ENCODE peak calls at places on chromosomes 5 and 9, in four cellular contexts. One of them, this sample, is unnamed.

GRCh38 chr5:93300309-93300923 is 280.6 kb downstream of the NR2F1-AS1 start:
- DNase-seq in stimulated activated naive CD8-positive, alpha-beta T cell treated with anti-CD3 and anti-CD28 coated beads, Interleukin-15, amount 100 ng/mL, for 72 hours: no peak
- DNase-seq in heart right ventricle: no peak
- DNase-seq in stimulated activated CD4-positive, alpha-beta T cell treated with anti-CD3 and anti-CD28 coated beads, Interleukin-1b, Interleukin-23, amount 100 ng/mL, for 24 hours: no peak
- DNase-seq in this sample: no peak

GRCh38 chr5:105836906-105837305 is 1833.8 kb downstream of the EFNA5 start:
- DNase-seq in stimulated activated naive CD8-positive, alpha-beta T cell treated with anti-CD3 and anti-CD28 coated beads, Interleukin-15, amount 100 ng/mL, for 72 hours: no peak
- DNase-seq in heart right ventricle: no peak
- DNase-seq in stimulated activated CD4-positive, alpha-beta T cell treated with anti-CD3 and anti-CD28 coated beads, Interleukin-1b, Interleukin-23, amount 100 ng/mL, for 24 hours: no peak
- DNase-seq in this sample: no peak

GRCh38 chr9:134525841-134526797 is 115.5 kb upstream of the COL5A1 start:
- DNase-seq in stimulated activated naive CD8-positive, alpha-beta T cell treated with anti-CD3 and anti-CD28 coated beads, Interleukin-15, amount 100 ng/mL, for 72 hours: no peak
- DNase-seq in heart right ventricle: peak; percentile 73
- DNase-seq in stimulated activated CD4-positive, alpha-beta T cell treated with anti-CD3 and anti-CD28 coated beads, Interleukin-1b, Interleukin-23, amount 100 ng/mL, for 24 hours: no peak
- DNase-seq in this sample: peak; percentile 91

GRCh38 chr5:60943624-60944023 is 1.2 kb downstream of the ERCC8 start:
- DNase-seq in stimulated activated naive CD8-positive, alpha-beta T cell treated with anti-CD3 and anti-CD28 coated beads, Interleukin-15, amount 100 ng/mL, for 72 hours: no peak
- DNase-seq in heart right ventricle: no peak
- DNase-seq in stimulated activated CD4-positive, alpha-beta T cell treated with anti-CD3 and anti-CD28 coated beads, Interleukin-1b, Interleukin-23, amount 100 ng/mL, for 24 hours: no peak
- DNase-seq in this sample: no peak

GRCh38 chr9:92614763-92615441 is 55.0 kb downstream of the IPPK start:
- DNase-seq in stimulated activated naive CD8-positive, alpha-beta T cell treated with anti-CD3 and anti-CD28 coated beads, Interleukin-15, amount 100 ng/mL, for 72 hours: no peak
- DNase-seq in heart right ventricle: no peak
- DNase-seq in stimulated activated CD4-positive, alpha-beta T cell treated with anti-CD3 and anti-CD28 coated beads, Interleukin-1b, Interleukin-23, amount 100 ng/mL, for 24 hours: no peak
- DNase-seq in this sample: no peak

GRCh38 chr5:113182658-113183344 is 206.2 kb downstream of the DCP2 start:
- DNase-seq in stimulated activated naive CD8-positive, alpha-beta T cell treated with anti-CD3 and anti-CD28 coated beads, Interleukin-15, amount 100 ng/mL, for 72 hours: no peak
- DNase-seq in heart right ventricle: no peak
- DNase-seq in stimulated activated CD4-positive, alpha-beta T cell treated with anti-CD3 and anti-CD28 coated beads, Interleukin-1b, Interleukin-23, amount 100 ng/mL, for 24 hours: no peak
- DNase-seq in this sample: no peak

GRCh38 chr9:2229109-2229733 is 214.1 kb downstream of the SMARCA2 start:
- DNase-seq in stimulated activated naive CD8-positive, alpha-beta T cell treated with anti-CD3 and anti-CD28 coated beads, Interleukin-15, amount 100 ng/mL, for 72 hours: no peak
- DNase-seq in heart right ventricle: no peak
- DNase-seq in stimulated activated CD4-positive, alpha-beta T cell treated with anti-CD3 and anti-CD28 coated beads, Interleukin-1b, Interleukin-23, amount 100 ng/mL, for 24 hours: no peak
- DNase-seq in this sample: no peak

GRCh38 chr5:168251308-168251707 is 40.1 kb upstream of the WWC1 start:
- DNase-seq in stimulated activated naive CD8-positive, alpha-beta T cell treated with anti-CD3 and anti-CD28 coated beads, Interleukin-15, amount 100 ng/mL, for 72 hours: no peak
- DNase-seq in heart right ventricle: no peak
- DNase-seq in stimulated activated CD4-positive, alpha-beta T cell treated with anti-CD3 and anti-CD28 coated beads, Interleukin-1b, Interleukin-23, amount 100 ng/mL, for 24 hours: no peak
- DNase-seq in this sample: no peak

GRCh38 chr5:172772112-172772906 is 1.3 kb upstream of the DUSP1 start:
- DNase-seq in stimulated activated naive CD8-positive, alpha-beta T cell treated with anti-CD3 and anti-CD28 coated beads, Interleukin-15, amount 100 ng/mL, for 72 hours: peak; percentile 82
- DNase-seq in heart right ventricle: peak; percentile 88
- DNase-seq in stimulated activated CD4-positive, alpha-beta T cell treated with anti-CD3 and anti-CD28 coated beads, Interleukin-1b, Interleukin-23, amount 100 ng/mL, for 24 hours: peak; percentile 43
- DNase-seq in this sample: peak; percentile 97

GRCh38 chr5:169435506-169436230 is 134.7 kb upstream of the SLIT3 start:
- DNase-seq in stimulated activated naive CD8-positive, alpha-beta T cell treated with anti-CD3 and anti-CD28 coated beads, Interleukin-15, amount 100 ng/mL, for 72 hours: no peak
- DNase-seq in heart right ventricle: no peak
- DNase-seq in stimulated activated CD4-positive, alpha-beta T cell treated with anti-CD3 and anti-CD28 coated beads, Interleukin-1b, Interleukin-23, amount 100 ng/mL, for 24 hours: no peak
- DNase-seq in this sample: no peak

GRCh38 chr5:61918606-61919005 is 387.4 kb upstream of the KIF2A start:
- DNase-seq in stimulated activated naive CD8-positive, alpha-beta T cell treated with anti-CD3 and anti-CD28 coated beads, Interleukin-15, amount 100 ng/mL, for 72 hours: no peak
- DNase-seq in heart right ventricle: no peak
- DNase-seq in stimulated activated CD4-positive, alpha-beta T cell treated with anti-CD3 and anti-CD28 coated beads, Interleukin-1b, Interleukin-23, amount 100 ng/mL, for 24 hours: no peak
- DNase-seq in this sample: no peak

GRCh38 chr9:109780453-109781033 is 545 bp downstream of the PALM2AKAP2 start:
- DNase-seq in stimulated activated naive CD8-positive, alpha-beta T cell treated with anti-CD3 and anti-CD28 coated beads, Interleukin-15, amount 100 ng/mL, for 72 hours: no peak
- DNase-seq in heart right ventricle: no peak
- DNase-seq in stimulated activated CD4-positive, alpha-beta T cell treated with anti-CD3 and anti-CD28 coated beads, Interleukin-1b, Interleukin-23, amount 100 ng/mL, for 24 hours: no peak
- DNase-seq in this sample: peak; percentile 45

GRCh38 chr5:3100921-3101551 is 349.6 kb upstream of the IRX2 start:
- DNase-seq in stimulated activated naive CD8-positive, alpha-beta T cell treated with anti-CD3 and anti-CD28 coated beads, Interleukin-15, amount 100 ng/mL, for 72 hours: no peak
- DNase-seq in heart right ventricle: no peak
- DNase-seq in stimulated activated CD4-positive, alpha-beta T cell treated with anti-CD3 and anti-CD28 coated beads, Interleukin-1b, Interleukin-23, amount 100 ng/mL, for 24 hours: no peak
- DNase-seq in this sample: no peak

GRCh38 chr5:154782326-154782725 is 27.1 kb downstream of the LARP1 start:
- DNase-seq in stimulated activated naive CD8-positive, alpha-beta T cell treated with anti-CD3 and anti-CD28 coated beads, Interleukin-15, amount 100 ng/mL, for 72 hours: no peak
- DNase-seq in heart right ventricle: peak; percentile 35
- DNase-seq in stimulated activated CD4-positive, alpha-beta T cell treated with anti-CD3 and anti-CD28 coated beads, Interleukin-1b, Interleukin-23, amount 100 ng/mL, for 24 hours: no peak
- DNase-seq in this sample: no peak

GRCh38 chr5:65326912-65327311 is 154.8 kb downstream of the ADAMTS6 start:
- DNase-seq in stimulated activated naive CD8-positive, alpha-beta T cell treated with anti-CD3 and anti-CD28 coated beads, Interleukin-15, amount 100 ng/mL, for 72 hours: no peak
- DNase-seq in heart right ventricle: no peak
- DNase-seq in stimulated activated CD4-positive, alpha-beta T cell treated with anti-CD3 and anti-CD28 coated beads, Interleukin-1b, Interleukin-23, amount 100 ng/mL, for 24 hours: no peak
- DNase-seq in this sample: no peak

GRCh38 chr9:33229359-33230120 is 10.4 kb upstream of the SPINK4 start:
- DNase-seq in stimulated activated naive CD8-positive, alpha-beta T cell treated with anti-CD3 and anti-CD28 coated beads, Interleukin-15, amount 100 ng/mL, for 72 hours: no peak
- DNase-seq in heart right ventricle: no peak
- DNase-seq in stimulated activated CD4-positive, alpha-beta T cell treated with anti-CD3 and anti-CD28 coated beads, Interleukin-1b, Interleukin-23, amount 100 ng/mL, for 24 hours: no peak
- DNase-seq in this sample: no peak

GRCh38 chr5:122091942-122092600 is 14.0 kb upstream of the LOX start:
- DNase-seq in stimulated activated naive CD8-positive, alpha-beta T cell treated with anti-CD3 and anti-CD28 coated beads, Interleukin-15, amount 100 ng/mL, for 72 hours: no peak
- DNase-seq in heart right ventricle: no peak
- DNase-seq in stimulated activated CD4-positive, alpha-beta T cell treated with anti-CD3 and anti-CD28 coated beads, Interleukin-1b, Interleukin-23, amount 100 ng/mL, for 24 hours: no peak
- DNase-seq in this sample: no peak

GRCh38 chr9:96061293-96061987 is 185.9 kb downstream of the ERCC6L2 start:
- DNase-seq in stimulated activated naive CD8-positive, alpha-beta T cell treated with anti-CD3 and anti-CD28 coated beads, Interleukin-15, amount 100 ng/mL, for 72 hours: peak; percentile 22
- DNase-seq in heart right ventricle: no peak
- DNase-seq in stimulated activated CD4-positive, alpha-beta T cell treated with anti-CD3 and anti-CD28 coated beads, Interleukin-1b, Interleukin-23, amount 100 ng/mL, for 24 hours: peak; percentile 16
- DNase-seq in this sample: peak; percentile 78

GRCh38 chr9:33202552-33203300 is 35.6 kb upstream of the B4GALT1 start:
- DNase-seq in stimulated activated naive CD8-positive, alpha-beta T cell treated with anti-CD3 and anti-CD28 coated beads, Interleukin-15, amount 100 ng/mL, for 72 hours: peak; percentile 30
- DNase-seq in heart right ventricle: peak; percentile 60
- DNase-seq in stimulated activated CD4-positive, alpha-beta T cell treated with anti-CD3 and anti-CD28 coated beads, Interleukin-1b, Interleukin-23, amount 100 ng/mL, for 24 hours: no peak
- DNase-seq in this sample: peak; percentile 90

GRCh38 chr5:140108093-140109049 is 5.5 kb upstream of the PURA start:
- DNase-seq in stimulated activated naive CD8-positive, alpha-beta T cell treated with anti-CD3 and anti-CD28 coated beads, Interleukin-15, amount 100 ng/mL, for 72 hours: peak; percentile 36
- DNase-seq in heart right ventricle: peak; percentile 20
- DNase-seq in stimulated activated CD4-positive, alpha-beta T cell treated with anti-CD3 and anti-CD28 coated beads, Interleukin-1b, Interleukin-23, amount 100 ng/mL, for 24 hours: no peak
- DNase-seq in this sample: peak; percentile 61

GRCh38 chr9:24464321-24464951 is 81.3 kb downstream of the IZUMO3 start:
- DNase-seq in stimulated activated naive CD8-positive, alpha-beta T cell treated with anti-CD3 and anti-CD28 coated beads, Interleukin-15, amount 100 ng/mL, for 72 hours: no peak
- DNase-seq in heart right ventricle: no peak
- DNase-seq in stimulated activated CD4-positive, alpha-beta T cell treated with anti-CD3 and anti-CD28 coated beads, Interleukin-1b, Interleukin-23, amount 100 ng/mL, for 24 hours: no peak
- DNase-seq in this sample: no peak

GRCh38 chr5:53557386-53557785 is 3.1 kb upstream of the NDUFS4 start:
- DNase-seq in stimulated activated naive CD8-positive, alpha-beta T cell treated with anti-CD3 and anti-CD28 coated beads, Interleukin-15, amount 100 ng/mL, for 72 hours: no peak
- DNase-seq in heart right ventricle: no peak
- DNase-seq in stimulated activated CD4-positive, alpha-beta T cell treated with anti-CD3 and anti-CD28 coated beads, Interleukin-1b, Interleukin-23, amount 100 ng/mL, for 24 hours: no peak
- DNase-seq in this sample: no peak

GRCh38 chr5:180649297-180650039 is at the start of gene FLT4:
- DNase-seq in stimulated activated naive CD8-positive, alpha-beta T cell treated with anti-CD3 and anti-CD28 coated beads, Interleukin-15, amount 100 ng/mL, for 72 hours: no peak
- DNase-seq in heart right ventricle: no peak
- DNase-seq in stimulated activated CD4-positive, alpha-beta T cell treated with anti-CD3 and anti-CD28 coated beads, Interleukin-1b, Interleukin-23, amount 100 ng/mL, for 24 hours: no peak
- DNase-seq in this sample: no peak

GRCh38 chr5:58412081-58412480 is 47.8 kb downstream of the PLK2 start:
- DNase-seq in stimulated activated naive CD8-positive, alpha-beta T cell treated with anti-CD3 and anti-CD28 coated beads, Interleukin-15, amount 100 ng/mL, for 72 hours: no peak
- DNase-seq in heart right ventricle: no peak
- DNase-seq in stimulated activated CD4-positive, alpha-beta T cell treated with anti-CD3 and anti-CD28 coated beads, Interleukin-1b, Interleukin-23, amount 100 ng/mL, for 24 hours: no peak
- DNase-seq in this sample: no peak

GRCh38 chr5:171307843-171308452 is 1.1 kb upstream of the TLX3 start:
- DNase-seq in stimulated activated naive CD8-positive, alpha-beta T cell treated with anti-CD3 and anti-CD28 coated beads, Interleukin-15, amount 100 ng/mL, for 72 hours: no peak
- DNase-seq in heart right ventricle: no peak
- DNase-seq in stimulated activated CD4-positive, alpha-beta T cell treated with anti-CD3 and anti-CD28 coated beads, Interleukin-1b, Interleukin-23, amount 100 ng/mL, for 24 hours: no peak
- DNase-seq in this sample: no peak

GRCh38 chr5:144196612-144197011 is 25.9 kb downstream of the KCTD16 start:
- DNase-seq in stimulated activated naive CD8-positive, alpha-beta T cell treated with anti-CD3 and anti-CD28 coated beads, Interleukin-15, amount 100 ng/mL, for 72 hours: no peak
- DNase-seq in heart right ventricle: no peak
- DNase-seq in stimulated activated CD4-positive, alpha-beta T cell treated with anti-CD3 and anti-CD28 coated beads, Interleukin-1b, Interleukin-23, amount 100 ng/mL, for 24 hours: no peak
- DNase-seq in this sample: no peak

GRCh38 chr9:37753489-37754190 is at the start of gene TRMT10B:
- DNase-seq in stimulated activated naive CD8-positive, alpha-beta T cell treated with anti-CD3 and anti-CD28 coated beads, Interleukin-15, amount 100 ng/mL, for 72 hours: peak; percentile 66
- DNase-seq in heart right ventricle: peak; percentile 71
- DNase-seq in stimulated activated CD4-positive, alpha-beta T cell treated with anti-CD3 and anti-CD28 coated beads, Interleukin-1b, Interleukin-23, amount 100 ng/mL, for 24 hours: peak; percentile 41
- DNase-seq in this sample: peak; percentile 72

GRCh38 chr5:169100735-169101075 is 200.2 kb downstream of the SLIT3 start:
- DNase-seq in stimulated activated naive CD8-positive, alpha-beta T cell treated with anti-CD3 and anti-CD28 coated beads, Interleukin-15, amount 100 ng/mL, for 72 hours: no peak
- DNase-seq in heart right ventricle: no peak
- DNase-seq in stimulated activated CD4-positive, alpha-beta T cell treated with anti-CD3 and anti-CD28 coated beads, Interleukin-1b, Interleukin-23, amount 100 ng/mL, for 24 hours: no peak
- DNase-seq in this sample: no peak

GRCh38 chr5:161093105-161093504 is 241.1 kb upstream of the ATP10B start:
- DNase-seq in stimulated activated naive CD8-positive, alpha-beta T cell treated with anti-CD3 and anti-CD28 coated beads, Interleukin-15, amount 100 ng/mL, for 72 hours: no peak
- DNase-seq in heart right ventricle: no peak
- DNase-seq in stimulated activated CD4-positive, alpha-beta T cell treated with anti-CD3 and anti-CD28 coated beads, Interleukin-1b, Interleukin-23, amount 100 ng/mL, for 24 hours: no peak
- DNase-seq in this sample: no peak

GRCh38 chr9:91425270-91425669 is 1.6 kb upstream of the NFIL3 start:
- DNase-seq in stimulated activated naive CD8-positive, alpha-beta T cell treated with anti-CD3 and anti-CD28 coated beads, Interleukin-15, amount 100 ng/mL, for 72 hours: no peak
- DNase-seq in heart right ventricle: no peak
- DNase-seq in stimulated activated CD4-positive, alpha-beta T cell treated with anti-CD3 and anti-CD28 coated beads, Interleukin-1b, Interleukin-23, amount 100 ng/mL, for 24 hours: no peak
- DNase-seq in this sample: no peak

GRCh38 chr5:25119654-25120053 is 474.9 kb upstream of the CDH10 start:
- DNase-seq in stimulated activated naive CD8-positive, alpha-beta T cell treated with anti-CD3 and anti-CD28 coated beads, Interleukin-15, amount 100 ng/mL, for 72 hours: no peak
- DNase-seq in heart right ventricle: no peak
- DNase-seq in stimulated activated CD4-positive, alpha-beta T cell treated with anti-CD3 and anti-CD28 coated beads, Interleukin-1b, Interleukin-23, amount 100 ng/mL, for 24 hours: no peak
- DNase-seq in this sample: no peak

GRCh38 chr5:141735823-141736222 is 53.8 kb upstream of the ARAP3 start:
- DNase-seq in stimulated activated naive CD8-positive, alpha-beta T cell treated with anti-CD3 and anti-CD28 coated beads, Interleukin-15, amount 100 ng/mL, for 72 hours: no peak
- DNase-seq in heart right ventricle: no peak
- DNase-seq in stimulated activated CD4-positive, alpha-beta T cell treated with anti-CD3 and anti-CD28 coated beads, Interleukin-1b, Interleukin-23, amount 100 ng/mL, for 24 hours: no peak
- DNase-seq in this sample: no peak

GRCh38 chr5:153660919-153661318 is 170.4 kb downstream of the GRIA1 start:
- DNase-seq in stimulated activated naive CD8-positive, alpha-beta T cell treated with anti-CD3 and anti-CD28 coated beads, Interleukin-15, amount 100 ng/mL, for 72 hours: no peak
- DNase-seq in heart right ventricle: no peak
- DNase-seq in stimulated activated CD4-positive, alpha-beta T cell treated with anti-CD3 and anti-CD28 coated beads, Interleukin-1b, Interleukin-23, amount 100 ng/mL, for 24 hours: no peak
- DNase-seq in this sample: no peak

GRCh38 chr5:4159681-4160080 is 564.0 kb downstream of the IRX1 start:
- DNase-seq in stimulated activated naive CD8-positive, alpha-beta T cell treated with anti-CD3 and anti-CD28 coated beads, Interleukin-15, amount 100 ng/mL, for 72 hours: no peak
- DNase-seq in heart right ventricle: no peak
- DNase-seq in stimulated activated CD4-positive, alpha-beta T cell treated with anti-CD3 and anti-CD28 coated beads, Interleukin-1b, Interleukin-23, amount 100 ng/mL, for 24 hours: no peak
- DNase-seq in this sample: no peak

GRCh38 chr9:113958556-113958955 is 82.4 kb downstream of the ZNF618 start:
- DNase-seq in stimulated activated naive CD8-positive, alpha-beta T cell treated with anti-CD3 and anti-CD28 coated beads, Interleukin-15, amount 100 ng/mL, for 72 hours: no peak
- DNase-seq in heart right ventricle: no peak
- DNase-seq in stimulated activated CD4-positive, alpha-beta T cell treated with anti-CD3 and anti-CD28 coated beads, Interleukin-1b, Interleukin-23, amount 100 ng/mL, for 24 hours: no peak
- DNase-seq in this sample: no peak

GRCh38 chr9:91724068-91724440 is 226.0 kb downstream of the ROR2 start:
- DNase-seq in stimulated activated naive CD8-positive, alpha-beta T cell treated with anti-CD3 and anti-CD28 coated beads, Interleukin-15, amount 100 ng/mL, for 72 hours: no peak
- DNase-seq in heart right ventricle: no peak
- DNase-seq in stimulated activated CD4-positive, alpha-beta T cell treated with anti-CD3 and anti-CD28 coated beads, Interleukin-1b, Interleukin-23, amount 100 ng/mL, for 24 hours: no peak
- DNase-seq in this sample: no peak

GRCh38 chr9:21668504-21668903 is 133.9 kb upstream of the MTAP start:
- DNase-seq in stimulated activated naive CD8-positive, alpha-beta T cell treated with anti-CD3 and anti-CD28 coated beads, Interleukin-15, amount 100 ng/mL, for 72 hours: no peak
- DNase-seq in heart right ventricle: no peak
- DNase-seq in stimulated activated CD4-positive, alpha-beta T cell treated with anti-CD3 and anti-CD28 coated beads, Interleukin-1b, Interleukin-23, amount 100 ng/mL, for 24 hours: no peak
- DNase-seq in this sample: peak; percentile 44

GRCh38 chr9:125902224-125902623 is 155.1 kb downstream of the PBX3 start:
- DNase-seq in stimulated activated naive CD8-positive, alpha-beta T cell treated with anti-CD3 and anti-CD28 coated beads, Interleukin-15, amount 100 ng/mL, for 72 hours: no peak
- DNase-seq in heart right ventricle: no peak
- DNase-seq in stimulated activated CD4-positive, alpha-beta T cell treated with anti-CD3 and anti-CD28 coated beads, Interleukin-1b, Interleukin-23, amount 100 ng/mL, for 24 hours: no peak
- DNase-seq in this sample: no peak

This sample was measured in right cardiac atrium.